ENCODE peak calls at places on chromosomes 12 and 14, in four cellular contexts. Y is RPMI7951, L is HFF-Myc, C is NCI-H82. H is an unnamed sample.

GRCh38 chr14:58533417-58533816 is 104.3 kb upstream of the DACT1 start:
- DNase-seq in Y (peak), L (peak), C (peak), H (no peak)

GRCh38 chr12:28536088-28536487 is 345.8 kb downstream of the CCDC91 start:
- DNase-seq in Y (peak), L (no peak), C (no peak), H (no peak)

GRCh38 chr14:105860615-105861580 is 334.5 kb downstream of the TMEM121 start:
- DNase-seq in Y (no peak), L (no peak), C (no peak), H (no peak)

GRCh38 chr12:34395056-34396005 is 373.0 kb downstream of the ALG10 start:
- DNase-seq in Y (no peak), L (no peak), C (no peak), H (peak)

GRCh38 chr12:108185002-108185401 is 55.9 kb downstream of the WSCD2 start:
- DNase-seq in Y (no peak), L (no peak), C (no peak), H (no peak)

GRCh38 chr12:31482816-31483215 is 108.1 kb downstream of the DENND5B start:
- DNase-seq in Y (peak), L (no peak), C (no peak), H (no peak)

GRCh38 chr14:94129758-94130414 is 482 bp upstream of the IFI27L2 start:
- DNase-seq in Y (peak), L (no peak), C (peak), H (peak)

GRCh38 chr12:105933671-105934665 is 204.8 kb downstream of the NUAK1 start:
- DNase-seq in Y (peak), L (peak), C (no peak), H (no peak)

GRCh38 chr14:49187799-49188198 is 398.4 kb downstream of the RPS29 start:
- DNase-seq in Y (no peak), L (no peak), C (no peak), H (no peak)

GRCh38 chr12:41418586-41418985 is 230.5 kb downstream of the PDZRN4 start:
- DNase-seq in Y (no peak), L (no peak), C (peak), H (no peak)

GRCh38 chr12:29153231-29153630 is 4.2 kb downstream of the FAR2 start:
- DNase-seq in Y (no peak), L (no peak), C (no peak), H (peak)

GRCh38 chr12:116236148-116236731 is 41.3 kb downstream of the MED13L start:
- DNase-seq in Y (peak), L (peak), C (peak), H (peak)

GRCh38 chr14:68403191-68403781 is 389.6 kb downstream of the ZFP36L1 start:
- DNase-seq in Y (peak), L (no peak), C (no peak), H (no peak)

GRCh38 chr12:64694130-64695078 is 64.8 kb downstream of the GNS start:
- DNase-seq in Y (no peak), L (no peak), C (peak), H (no peak)

GRCh38 chr12:45415393-45415817 is 199.5 kb downstream of the ANO6 start:
- DNase-seq in Y (peak), L (peak), C (no peak), H (no peak)

GRCh38 chr12:32031109-32031508 is 71.9 kb downstream of the RESF1 start:
- DNase-seq in Y (no peak), L (no peak), C (no peak), H (no peak)

GRCh38 chr12:102095677-102096263 is 24.1 kb downstream of the NUP37 start:
- DNase-seq in Y (peak), L (no peak), C (peak), H (no peak)

GRCh38 chr14:95319312-95320075 is at the start of gene CLMN:
- DNase-seq in Y (peak), L (no peak), C (peak), H (peak)

H was measured in H7.